ENCODE peak calls at places on chromosomes 13 and 19, in ten cellular contexts. Z is kidney epithelial cell, T is T-helper 2 cell, H is NCI-H1930, Q is thoracic aorta, W is iPS-NIHi11, O is MG63, S is NCI-H2081, X is choroid plexus epithelial cell, U is mammary epithelial cell. P is an unnamed sample.

GRCh38 chr19:3025516-3025890 is 3.6 kb downstream of the TLE2 start:
- DNase-seq in Z (no peak), T (no peak), H (no peak), Q (no peak), W (peak; percentile 26), O (no peak), S (no peak), X (no peak), U (no peak), P (no peak)

GRCh38 chr13:43289458-43290255 is 266.3 kb downstream of the DNAJC15 start:
- DNase-seq in Z (no peak), T (no peak), H (peak; percentile 68), Q (no peak), W (no peak), O (no peak), S (peak; percentile 38), X (peak; percentile 16), U (no peak), P (no peak)

GRCh38 chr19:11322269-11323024 is 17.0 kb downstream of the RAB3D start:
- DNase-seq in Z (no peak), T (no peak), H (no peak), Q (no peak), W (no peak), O (no peak), S (no peak), X (peak; percentile 26), U (no peak), P (no peak)

GRCh38 chr19:11195169-11195568 is 2.2 kb downstream of the KANK2 start:
- DNase-seq in Z (no peak), T (no peak), H (no peak), Q (no peak), W (no peak), O (no peak), S (peak; percentile 27), X (peak; percentile 31), U (no peak), P (no peak)

GRCh38 chr13:79591493-79591892 is 110.5 kb downstream of the NDFIP2 start:
- DNase-seq in Z (no peak), T (no peak), H (no peak), Q (no peak), W (no peak), O (no peak), S (no peak), X (no peak), U (no peak), P (no peak)

GRCh38 chr19:53394522-53394973 is 401 bp upstream of the ZNF765 start:
- DNase-seq in Z (no peak), T (no peak), H (peak; percentile 39), Q (peak; percentile 18), W (peak; percentile 39), O (peak; percentile 62), S (no peak), X (no peak), U (no peak), P (peak; percentile 49)

GRCh38 chr13:46975173-46975572 is 78.3 kb upstream of the HTR2A start:
- DNase-seq in Z (no peak), T (no peak), H (no peak), Q (no peak), W (no peak), O (no peak), S (no peak), X (no peak), U (no peak), P (no peak)

GRCh38 chr13:26961890-26962615 is 201.5 kb upstream of the GPR12 start:
- DNase-seq in Z (no peak), T (no peak), H (no peak), Q (no peak), W (no peak), O (no peak), S (no peak), X (no peak), U (no peak), P (no peak)

GRCh38 chr19:40165362-40165937 is 25.8 kb upstream of the MAP3K10 start:
- DNase-seq in Z (no peak), T (peak; percentile 57), H (peak; percentile 67), Q (no peak), W (peak; percentile 87), O (peak; percentile 45), S (no peak), X (peak; percentile 52), U (no peak), P (peak; percentile 44)

GRCh38 chr19:5931251-5931650 is 17.2 kb downstream of the CAPS start:
- DNase-seq in Z (no peak), T (no peak), H (no peak), Q (no peak), W (no peak), O (no peak), S (no peak), X (no peak), U (no peak), P (no peak)

GRCh38 chr19:44800461-44800860 is 8.4 kb upstream of the BCAM start:
- DNase-seq in Z (no peak), T (peak; percentile 73), H (peak; percentile 79), Q (peak; percentile 39), W (peak; percentile 92), O (peak; percentile 80), S (peak; percentile 64), X (peak; percentile 79), U (peak; percentile 63), P (peak; percentile 77)

GRCh38 chr13:23558675-23559536 is 11.3 kb upstream of the TNFRSF19 start:
- DNase-seq in Z (no peak), T (peak; percentile 24), H (no peak), Q (no peak), W (no peak), O (peak; percentile 70), S (no peak), X (peak; percentile 96), U (peak; percentile 97), P (no peak)

GRCh38 chr13:37158481-37158880 is 53.0 kb upstream of the CSNK1A1L start:
- DNase-seq in Z (no peak), T (no peak), H (no peak), Q (no peak), W (no peak), O (no peak), S (no peak), X (no peak), U (no peak), P (no peak)

GRCh38 chr13:97225533-97225932 is 3.4 kb downstream of the MBNL2 start:
- DNase-seq in Z (no peak), T (peak; percentile 28), H (no peak), Q (no peak), W (no peak), O (no peak), S (peak; percentile 13), X (no peak), U (peak; percentile 28), P (no peak)

P was measured in tibial artery.